ENCODE peak calls at places on chromosomes 6 and 20, in four cellular contexts. N is body of pancreas, L is Peyer's patch, G is activated T-cell treated with anti-CD3 and anti-CD28 coated beads for 1 hour. S is an unnamed sample.

GRCh38 chr20:52190437-52191131 is 995 bp downstream of the ZFP64 start:
- DNase-seq in L (peak; percentile 50), N (peak; percentile 23), G (peak; percentile 4), S (peak; percentile 61)

GRCh38 chr6:33812669-33813068 is 8.9 kb upstream of the MLN start:
- DNase-seq in G (peak; percentile 14), L (no peak), N (peak; percentile 39), S (peak; percentile 78)

GRCh38 chr20:22414354-22414753 is 170.0 kb downstream of the FOXA2 start:
- DNase-seq in G (no peak), L (no peak), N (no peak), S (no peak)

GRCh38 chr20:35145141-35145564 is 2.0 kb downstream of the EDEM2 start:
- DNase-seq in G (no peak), N (peak; percentile 22), L (no peak), S (peak; percentile 66)

GRCh38 chr6:101110814-101111213 is 229.7 kb upstream of the ASCC3 start:
- DNase-seq in N (no peak), G (no peak), L (no peak), S (no peak)

GRCh38 chr6:10962673-10963072 is 75.8 kb downstream of the SYCP2L start:
- DNase-seq in G (no peak), N (no peak), L (no peak), S (no peak)

GRCh38 chr6:111487656-111488055 is 4.6 kb upstream of the REV3L start:
- DNase-seq in N (no peak), G (no peak), L (no peak), S (no peak)

GRCh38 chr20:59055302-59055701 is 12.7 kb upstream of the PRELID3B start:
- DNase-seq in G (no peak), L (no peak), N (peak; percentile 10), S (peak; percentile 37)

GRCh38 chr6:30322527-30323501 is 3.9 kb upstream of the TRIM39 start:
- DNase-seq in N (no peak), L (no peak), G (no peak), S (no peak)

GRCh38 chr20:19460386-19460785 is 247.9 kb downstream of the SLC24A3 start:
- DNase-seq in N (no peak), G (no peak), L (no peak), S (no peak)

GRCh38 chr6:136784910-136785746 is 7.1 kb downstream of the MAP3K5 start:
- DNase-seq in L (peak; percentile 82), N (peak; percentile 77), G (no peak), S (peak; percentile 30)

GRCh38 chr6:19327684-19328083 is 509.5 kb upstream of the ID4 start:
- DNase-seq in G (no peak), N (no peak), L (no peak), S (no peak)

GRCh38 chr6:18507561-18507960 is 120.4 kb downstream of the RNF144B start:
- DNase-seq in L (no peak), N (no peak), G (no peak), S (no peak)

GRCh38 chr6:105258816-105259215 is 79.0 kb upstream of the POPDC3 start:
- DNase-seq in N (no peak), G (no peak), L (no peak), S (peak; percentile 22)

GRCh38 chr6:10210052-10210451 is 204.8 kb downstream of the TFAP2A start:
- DNase-seq in L (no peak), G (no peak), N (peak; percentile 6), S (no peak)

GRCh38 chr20:19120569-19120968 is 91.9 kb upstream of the SLC24A3 start:
- DNase-seq in L (no peak), G (no peak), N (no peak), S (no peak)

GRCh38 chr20:4150095-4150492 is 134.7 kb upstream of the RNF24 start:
- DNase-seq in N (no peak), G (no peak), L (no peak), S (no peak)

GRCh38 chr6:84967389-84967788 is 203.0 kb upstream of the TBX18 start:
- DNase-seq in N (peak; percentile 28), L (no peak), G (no peak), S (peak; percentile 9)

GRCh38 chr6:121817141-121817540 is 381.7 kb downstream of the GJA1 start:
- DNase-seq in L (no peak), G (no peak), N (no peak), S (no peak)

GRCh38 chr20:49699200-49699992 is 14.3 kb downstream of the B4GALT5 start:
- DNase-seq in N (no peak), L (no peak), G (no peak), S (no peak)

GRCh38 chr20:24781061-24781980 is 167.7 kb upstream of the CST7 start:
- DNase-seq in L (no peak), G (no peak), N (peak; percentile 16), S (peak; percentile 10)

GRCh38 chr6:116444575-116444974 is 16.6 kb upstream of the CALHM6 start:
- DNase-seq in N (no peak), L (no peak), G (no peak), S (no peak)

GRCh38 chr20:24607402-24607801 is 138.0 kb downstream of the SYNDIG1 start:
- DNase-seq in N (no peak), L (no peak), G (no peak), S (no peak)

S was measured in Calu3.